ENCODE peak calls at places on chromosomes 6 and 20, in six cellular contexts. E is fibroblast of pulmonary artery, M is fibroblast of the aortic adventitia, Z is BE2C, P is ascending aorta, O is AG04450. C is an unnamed sample.

GRCh38 chr6:161498359-161498758 is 224.5 kb upstream of the AGPAT4 start:
- DNase-seq in E (peak), M (peak), Z (peak), P (no peak), O (no peak), C (peak)

GRCh38 chr6:13485923-13486557 is 1.4 kb downstream of the GFOD1 start:
- DNase-seq in E (peak), M (peak), Z (peak), P (peak), O (no peak), C (peak)

GRCh38 chr20:47809561-47809960 is 24.3 kb upstream of the SULF2 start:
- DNase-seq in E (no peak), M (no peak), Z (peak), P (no peak), O (no peak), C (no peak)

GRCh38 chr6:157597461-157598312 is 216.7 kb downstream of the ZDHHC14 start:
- DNase-seq in E (peak), M (peak), Z (peak), P (no peak), O (no peak), C (peak)

GRCh38 chr6:112216699-112217551 is 37.4 kb downstream of the LAMA4 start:
- DNase-seq in E (peak), M (peak), Z (no peak), P (no peak), O (peak), C (peak)

GRCh38 chr6:429515-430121 is 38.1 kb downstream of the IRF4 start:
- DNase-seq in E (no peak), M (no peak), Z (no peak), P (no peak), O (no peak), C (no peak)

GRCh38 chr6:123965894-123966293 is 162.2 kb downstream of the NKAIN2 start:
- DNase-seq in E (peak), M (no peak), Z (no peak), P (no peak), O (no peak), C (no peak)

GRCh38 chr6:107670792-107671199 is 153.3 kb downstream of the SCML4 start:
- DNase-seq in E (peak), M (peak), Z (peak), P (peak), O (no peak), C (no peak)

GRCh38 chr6:53151676-53152075 is 3.0 kb upstream of the GCM1 start:
- DNase-seq in E (no peak), M (no peak), Z (peak), P (no peak), O (no peak), C (no peak)

GRCh38 chr6:340991-341827 is 48.9 kb downstream of the DUSP22 start:
- DNase-seq in E (no peak), M (no peak), Z (no peak), P (no peak), O (no peak), C (no peak)

GRCh38 chr6:13331516-13332348 is 3.4 kb upstream of the TBC1D7 start:
- DNase-seq in E (peak), M (peak), Z (no peak), P (no peak), O (no peak), C (peak)

GRCh38 chr6:46790359-46790874 is 2.8 kb upstream of the MEP1A start:
- DNase-seq in E (no peak), M (no peak), Z (no peak), P (no peak), O (no peak), C (no peak)

GRCh38 chr6:125995972-125996580 is 9.7 kb downstream of the TRMT11 start:
- DNase-seq in E (peak), M (peak), Z (peak), P (no peak), O (no peak), C (peak)

GRCh38 chr20:62020935-62021701 is 44.6 kb downstream of the TAF4 start:
- DNase-seq in E (peak), M (peak), Z (peak), P (peak), O (no peak), C (peak)

GRCh38 chr6:167791036-167791779 is 35.5 kb upstream of the AFDN start:
- DNase-seq in E (peak), M (no peak), Z (no peak), P (no peak), O (no peak), C (no peak)

GRCh38 chr6:57257911-57258541 is 35.9 kb upstream of the RAB23 start:
- DNase-seq in E (peak), M (peak), Z (no peak), P (no peak), O (peak), C (peak)

GRCh38 chr6:15539722-15540270 is 123.0 kb downstream of the DTNBP1 start:
- DNase-seq in E (peak), M (peak), Z (no peak), P (no peak), O (no peak), C (peak)

GRCh38 chr6:72553531-72554202 is 68.2 kb upstream of the KCNQ5 start:
- DNase-seq in E (peak), M (peak), Z (no peak), P (no peak), O (peak), C (peak)

GRCh38 chr6:37210313-37210898 is 40.5 kb downstream of the PIM1 start:
- DNase-seq in E (peak), M (peak), Z (peak), P (peak), O (peak), C (peak)

GRCh38 chr6:44627091-44627878 is 239.8 kb downstream of the CDC5L start:
- DNase-seq in E (no peak), M (no peak), Z (no peak), P (no peak), O (no peak), C (no peak)

GRCh38 chr20:53023717-53024116 is 51.6 kb downstream of the TSHZ2 start:
- DNase-seq in E (no peak), M (peak), Z (no peak), P (no peak), O (no peak), C (no peak)

GRCh38 chr20:45456632-45457031 is 12.9 kb upstream of the WFDC2 start:
- DNase-seq in E (peak), M (no peak), Z (no peak), P (no peak), O (no peak), C (no peak)

GRCh38 chr6:108953681-108954080 is 105.5 kb downstream of the ARMC2 start:
- DNase-seq in E (peak), M (peak), Z (no peak), P (no peak), O (no peak), C (peak)

GRCh38 chr20:33083544-33084340 is 4.3 kb downstream of the BPIFB4 start:
- DNase-seq in E (no peak), M (no peak), Z (no peak), P (no peak), O (no peak), C (no peak)
- TF ChIP-seq CTCF in E (no peak), M (no peak), Z (no peak), P (no peak), O (no peak), C (no peak)

DNA sequence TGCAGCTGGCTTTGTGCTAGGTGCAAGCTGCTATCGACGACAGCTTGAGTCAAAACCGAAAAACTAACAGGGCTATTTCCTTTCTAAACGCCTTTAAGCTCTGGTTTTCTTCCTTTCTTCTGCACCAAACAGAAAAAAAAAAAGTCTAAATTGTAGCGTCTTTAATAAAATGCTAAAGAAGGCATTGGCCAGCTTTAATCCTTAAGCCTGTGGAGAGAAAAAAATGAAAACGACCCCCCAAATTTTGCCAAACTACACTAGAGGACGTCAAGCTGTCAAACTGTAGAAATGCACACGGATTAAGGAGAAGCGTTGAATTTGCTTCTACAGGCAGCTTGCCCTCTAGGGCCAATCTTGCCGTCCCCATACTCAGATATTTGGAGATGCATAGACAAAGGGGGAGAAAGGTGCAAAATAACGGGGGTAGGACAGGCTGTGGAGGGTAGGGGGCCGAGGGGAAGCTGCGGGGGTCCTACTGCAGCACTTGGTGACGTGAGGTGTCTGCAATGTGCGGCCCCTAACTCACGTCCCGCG is 1.5 kb upstream of the NRN1 start:
- DNase-seq in E (no peak), M (no peak), Z (no peak), P (no peak), O (no peak), C (no peak)
- H3K4me3 ChIP-seq in E (peak), M (peak), Z (peak), P (peak), O (peak), C (peak)

GRCh38 chr6:75605635-75606034 is 4.0 kb downstream of the SENP6 start:
- DNase-seq in E (no peak), M (no peak), Z (no peak), P (no peak), O (no peak), C (no peak)
- TF ChIP-seq CTCF in E (no peak), M (no peak), Z (no peak), P (no peak), O (no peak), C (no peak)

GRCh38 chr6:149033454-149034241 is 283.9 kb upstream of the TAB2 start:
- DNase-seq in E (no peak), M (no peak), Z (no peak), P (no peak), O (no peak), C (no peak)

GRCh38 chr6:149028767-149029405 is 282.1 kb downstream of the UST start:
- DNase-seq in E (peak), M (peak), Z (peak), P (no peak), O (peak), C (peak)

GRCh38 chr6:149031545-149032317 is 284.9 kb downstream of the UST start:
- DNase-seq in E (peak), M (peak), Z (no peak), P (peak), O (peak), C (no peak)

GRCh38 chr6:149032599-149033405 is 284.7 kb upstream of the TAB2 start:
- DNase-seq in E (peak), M (peak), Z (no peak), P (no peak), O (peak), C (peak)

GRCh38 chr6:149032318-149032598 is 285.3 kb upstream of the TAB2 start:
- DNase-seq in E (no peak), M (no peak), Z (no peak), P (no peak), O (no peak), C (no peak)
- H3K4me3 ChIP-seq in E (peak), M (peak), Z (no peak), P (no peak), O (no peak), C (no peak)

GRCh38 chr6:56172144-56172543 is 75.2 kb downstream of the COL21A1 start:
- DNase-seq in E (no peak), M (no peak), Z (no peak), P (no peak), O (no peak), C (no peak)
- TF ChIP-seq CTCF in E (no peak), M (no peak), Z (no peak), P (no peak), O (no peak), C (no peak)

C was measured in foreskin fibroblast.